ENCODE peak calls at places on chromosome 12, in six cellular contexts. One of them, this sample, is unnamed. For H3K9me3, the result is how much of the 10 kb centered on the place peaks cover.

GRCh38 chr12:46458500-46459106 is 86.0 kb upstream of the SLC38A2 start:
- DNase-seq in upper lobe of right lung: no peak
- DNase-seq in PC-3: no peak
- DNase-seq in Peyer's patch: no peak
- DNase-seq in thyroid gland: no peak
- DNase-seq in mesenchymal stem cell: no peak
- DNase-seq in this sample: no peak

GRCh38 chr12:132437252-132438138 is 52.5 kb upstream of the FBRSL1 start:
- DNase-seq in upper lobe of right lung: no peak
- DNase-seq in PC-3: no peak
- DNase-seq in Peyer's patch: no peak
- DNase-seq in thyroid gland: no peak
- DNase-seq in mesenchymal stem cell: no peak
- DNase-seq in this sample: no peak

GRCh38 chr12:104957388-104958008 is 592 bp downstream of the SLC41A2 start:
- DNase-seq in upper lobe of right lung: no peak
- DNase-seq in PC-3: peak
- DNase-seq in Peyer's patch: peak
- DNase-seq in thyroid gland: no peak
- DNase-seq in mesenchymal stem cell: peak
- DNase-seq in this sample: peak

GRCh38 chr12:119423285-119423684 is 88.8 kb downstream of the CCDC60 start:
- DNase-seq in upper lobe of right lung: no peak
- DNase-seq in PC-3: no peak
- DNase-seq in Peyer's patch: no peak
- DNase-seq in thyroid gland: no peak
- DNase-seq in mesenchymal stem cell: no peak
- DNase-seq in this sample: no peak

GRCh38 chr12:113259499-113259953 is 38.3 kb downstream of the TPCN1 start:
- DNase-seq in upper lobe of right lung: no peak
- DNase-seq in PC-3: no peak
- DNase-seq in Peyer's patch: peak
- DNase-seq in thyroid gland: peak
- DNase-seq in mesenchymal stem cell: peak
- DNase-seq in this sample: peak

GRCh38 chr12:92541024-92541423 is 161.8 kb upstream of the PLEKHG7 start:
- DNase-seq in upper lobe of right lung: no peak
- DNase-seq in PC-3: no peak
- DNase-seq in Peyer's patch: peak
- DNase-seq in thyroid gland: no peak
- DNase-seq in mesenchymal stem cell: no peak
- DNase-seq in this sample: no peak

GRCh38 chr12:16605666-16606116 is 271 bp downstream of the LMO3 start:
- DNase-seq in upper lobe of right lung: peak
- DNase-seq in PC-3: peak
- DNase-seq in Peyer's patch: no peak
- DNase-seq in thyroid gland: peak
- DNase-seq in mesenchymal stem cell: peak
- DNase-seq in this sample: peak

GRCh38 chr12:94704452-94704871 is 54.1 kb upstream of the TMCC3 start:
- DNase-seq in upper lobe of right lung: no peak
- DNase-seq in PC-3: peak
- DNase-seq in Peyer's patch: no peak
- DNase-seq in thyroid gland: peak
- DNase-seq in mesenchymal stem cell: peak
- DNase-seq in this sample: peak

GRCh38 chr12:76158518-76159321 is 74.2 kb upstream of the NAP1L1 start:
- DNase-seq in upper lobe of right lung: no peak
- DNase-seq in PC-3: peak
- DNase-seq in Peyer's patch: peak
- DNase-seq in thyroid gland: no peak
- DNase-seq in mesenchymal stem cell: peak
- DNase-seq in this sample: peak

GRCh38 chr12:52139579-52140062 is 52.2 kb downstream of the KRT80 start:
- DNase-seq in upper lobe of right lung: no peak
- DNase-seq in PC-3: peak
- DNase-seq in Peyer's patch: no peak
- DNase-seq in thyroid gland: peak
- DNase-seq in mesenchymal stem cell: no peak
- DNase-seq in this sample: no peak

GRCh38 chr12:27480031-27480430 is 33.5 kb downstream of the SMCO2 start:
- DNase-seq in upper lobe of right lung: no peak
- DNase-seq in PC-3: no peak
- DNase-seq in Peyer's patch: no peak
- DNase-seq in thyroid gland: no peak
- DNase-seq in mesenchymal stem cell: no peak
- DNase-seq in this sample: no peak

GRCh38 chr12:80632835-80633234 is 74.6 kb upstream of the MYF6 start:
- DNase-seq in upper lobe of right lung: no peak
- DNase-seq in PC-3: peak
- DNase-seq in Peyer's patch: no peak
- DNase-seq in thyroid gland: peak
- DNase-seq in mesenchymal stem cell: no peak
- DNase-seq in this sample: peak

GRCh38 chr12:80624986-80625530 is 82.4 kb upstream of the MYF6 start:
- DNase-seq in upper lobe of right lung: no peak
- DNase-seq in PC-3: no peak
- DNase-seq in Peyer's patch: no peak
- DNase-seq in thyroid gland: no peak
- DNase-seq in mesenchymal stem cell: no peak
- DNase-seq in this sample: no peak

GRCh38 chr12:80625901-80626300 is 81.5 kb upstream of the MYF6 start:
- DNase-seq in upper lobe of right lung: no peak
- DNase-seq in PC-3: no peak
- DNase-seq in Peyer's patch: no peak
- DNase-seq in thyroid gland: no peak
- DNase-seq in mesenchymal stem cell: no peak
- DNase-seq in this sample: no peak

GRCh38 chr12:80622271-80622670 is 85.2 kb upstream of the MYF6 start:
- DNase-seq in upper lobe of right lung: no peak
- DNase-seq in PC-3: peak
- DNase-seq in Peyer's patch: no peak
- DNase-seq in thyroid gland: no peak
- DNase-seq in mesenchymal stem cell: no peak
- DNase-seq in this sample: peak

DNA sequence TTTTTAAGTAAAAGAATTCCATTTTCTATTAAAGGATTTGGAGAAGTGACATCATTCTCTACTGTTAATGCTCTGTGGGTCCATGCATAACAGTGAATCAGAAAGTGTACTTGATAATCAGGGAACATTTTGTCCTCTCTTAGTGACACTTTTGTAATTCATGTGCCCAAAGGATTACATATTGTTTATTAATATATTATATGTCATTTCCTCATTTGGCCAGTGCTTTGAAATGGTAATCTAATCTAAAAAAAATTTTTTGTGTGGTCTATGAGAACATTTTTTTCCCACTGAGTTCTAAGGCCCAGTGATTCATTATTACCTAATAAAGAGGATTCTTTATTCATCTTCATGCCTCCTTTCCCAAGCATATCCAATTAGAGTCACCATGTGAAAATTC is 79.7 kb upstream of the MYF6 start:
- DNase-seq in upper lobe of right lung: no peak
- DNase-seq in PC-3: peak
- DNase-seq in Peyer's patch: no peak
- DNase-seq in thyroid gland: no peak
- DNase-seq in mesenchymal stem cell: peak
- DNase-seq in this sample: no peak
- H3K9me3 ChIP-seq in upper lobe of right lung: under half
- H3K9me3 ChIP-seq in PC-3: under half
- H3K9me3 ChIP-seq in Peyer's patch: under half
- H3K9me3 ChIP-seq in thyroid gland: under half
- H3K9me3 ChIP-seq in mesenchymal stem cell: under half
- H3K9me3 ChIP-seq in this sample: under half

GRCh38 chr12:120469450-120470149 is at the start of gene SRSF9:
- DNase-seq in upper lobe of right lung: peak
- DNase-seq in PC-3: peak
- DNase-seq in Peyer's patch: peak
- DNase-seq in thyroid gland: peak
- DNase-seq in mesenchymal stem cell: peak
- DNase-seq in this sample: peak
- H3K4me3 ChIP-seq in upper lobe of right lung: peak
- H3K4me3 ChIP-seq in PC-3: peak
- H3K4me3 ChIP-seq in Peyer's patch: peak
- H3K4me3 ChIP-seq in thyroid gland: peak
- H3K4me3 ChIP-seq in mesenchymal stem cell: peak
- H3K4me3 ChIP-seq in this sample: peak

GRCh38 chr12:88703790-88704189 is 123.5 kb upstream of the KITLG start:
- DNase-seq in upper lobe of right lung: no peak
- DNase-seq in PC-3: peak
- DNase-seq in Peyer's patch: no peak
- DNase-seq in thyroid gland: no peak
- DNase-seq in mesenchymal stem cell: peak
- DNase-seq in this sample: no peak

GRCh38 chr12:88707800-88708199 is 127.5 kb upstream of the KITLG start:
- DNase-seq in upper lobe of right lung: no peak
- DNase-seq in PC-3: no peak
- DNase-seq in Peyer's patch: no peak
- DNase-seq in thyroid gland: no peak
- DNase-seq in mesenchymal stem cell: no peak
- DNase-seq in this sample: no peak

DNA sequence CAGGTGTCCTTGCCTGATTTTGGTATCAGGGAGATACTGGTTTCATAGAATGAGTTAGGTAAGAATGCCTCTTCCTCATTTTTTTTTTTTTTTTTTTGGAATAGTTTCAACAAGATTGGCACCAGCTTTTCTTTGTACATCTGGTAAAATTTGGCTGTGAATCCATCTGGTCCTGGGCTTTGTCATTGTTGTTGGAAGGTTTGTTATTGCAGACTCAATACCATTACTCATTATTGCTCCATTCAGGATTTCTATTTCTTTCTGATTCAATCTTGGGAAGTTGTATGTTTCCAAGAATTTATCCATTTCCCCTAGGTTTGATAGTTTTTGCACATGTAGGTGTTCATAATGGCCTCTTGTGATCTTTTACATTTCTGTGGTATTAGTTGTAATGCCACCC is 126.0 kb upstream of the KITLG start:
- DNase-seq in upper lobe of right lung: no peak
- DNase-seq in PC-3: no peak
- DNase-seq in Peyer's patch: no peak
- DNase-seq in thyroid gland: no peak
- DNase-seq in mesenchymal stem cell: no peak
- DNase-seq in this sample: peak
- H3K9me3 ChIP-seq in upper lobe of right lung: under half
- H3K9me3 ChIP-seq in PC-3: under half
- H3K9me3 ChIP-seq in Peyer's patch: under half
- H3K9me3 ChIP-seq in thyroid gland: under half
- H3K9me3 ChIP-seq in mesenchymal stem cell: under half
- H3K9me3 ChIP-seq in this sample: under half

GRCh38 chr12:50927766-50928224 is 24.5 kb upstream of the HIGD1C start:
- DNase-seq in upper lobe of right lung: no peak
- DNase-seq in PC-3: no peak
- DNase-seq in Peyer's patch: peak
- DNase-seq in thyroid gland: peak
- DNase-seq in mesenchymal stem cell: no peak
- DNase-seq in this sample: no peak

GRCh38 chr12:50929831-50930230 is 22.5 kb upstream of the HIGD1C start:
- DNase-seq in upper lobe of right lung: no peak
- DNase-seq in PC-3: no peak
- DNase-seq in Peyer's patch: no peak
- DNase-seq in thyroid gland: no peak
- DNase-seq in mesenchymal stem cell: no peak
- DNase-seq in this sample: no peak

GRCh38 chr12:50926415-50926814 is 25.9 kb upstream of the HIGD1C start:
- DNase-seq in upper lobe of right lung: no peak
- DNase-seq in PC-3: no peak
- DNase-seq in Peyer's patch: no peak
- DNase-seq in thyroid gland: no peak
- DNase-seq in mesenchymal stem cell: no peak
- DNase-seq in this sample: no peak

GRCh38 chr12:50927356-50927755 is 25.0 kb upstream of the HIGD1C start:
- DNase-seq in upper lobe of right lung: no peak
- DNase-seq in PC-3: no peak
- DNase-seq in Peyer's patch: no peak
- DNase-seq in thyroid gland: no peak
- DNase-seq in mesenchymal stem cell: no peak
- DNase-seq in this sample: no peak

GRCh38 chr12:50928392-50928791 is 24.0 kb upstream of the HIGD1C start:
- DNase-seq in upper lobe of right lung: no peak
- DNase-seq in PC-3: no peak
- DNase-seq in Peyer's patch: no peak
- DNase-seq in thyroid gland: peak
- DNase-seq in mesenchymal stem cell: no peak
- DNase-seq in this sample: no peak
- H3K4me3 ChIP-seq in upper lobe of right lung: peak
- H3K4me3 ChIP-seq in PC-3: no peak
- H3K4me3 ChIP-seq in Peyer's patch: peak
- H3K4me3 ChIP-seq in thyroid gland: peak
- H3K4me3 ChIP-seq in mesenchymal stem cell: peak
- H3K4me3 ChIP-seq in this sample: no peak

GRCh38 chr12:72974954-72975555 is 702.9 kb downstream of the TRHDE start:
- DNase-seq in upper lobe of right lung: no peak
- DNase-seq in PC-3: no peak
- DNase-seq in Peyer's patch: no peak
- DNase-seq in thyroid gland: no peak
- DNase-seq in mesenchymal stem cell: no peak
- DNase-seq in this sample: no peak

GRCh38 chr12:72982351-72982750 is 710.2 kb downstream of the TRHDE start:
- DNase-seq in upper lobe of right lung: no peak
- DNase-seq in PC-3: peak
- DNase-seq in Peyer's patch: no peak
- DNase-seq in thyroid gland: no peak
- DNase-seq in mesenchymal stem cell: no peak
- DNase-seq in this sample: no peak

DNA sequence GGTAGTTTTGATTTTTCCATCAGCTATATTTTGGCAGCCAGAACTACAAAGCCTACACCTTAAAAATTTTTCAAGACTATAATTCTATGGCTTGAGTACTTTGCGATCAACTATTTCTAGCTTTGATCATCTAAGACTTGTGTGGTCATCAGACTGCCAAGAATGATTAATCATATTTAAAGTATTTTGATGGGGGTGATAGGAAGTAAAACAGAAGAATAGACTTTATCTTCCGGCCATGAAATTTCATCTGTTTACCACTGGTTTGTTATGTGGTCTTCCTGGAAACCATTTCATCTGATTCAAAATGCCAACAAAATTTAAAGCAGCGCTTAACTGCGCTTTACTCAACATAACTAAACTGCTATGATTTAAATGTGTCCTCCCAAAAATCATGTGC is 706.8 kb downstream of the TRHDE start:
- DNase-seq in upper lobe of right lung: no peak
- DNase-seq in PC-3: peak
- DNase-seq in Peyer's patch: no peak
- DNase-seq in thyroid gland: no peak
- DNase-seq in mesenchymal stem cell: no peak
- DNase-seq in this sample: no peak
- H3K9me3 ChIP-seq in upper lobe of right lung: under half
- H3K9me3 ChIP-seq in PC-3: under half
- H3K9me3 ChIP-seq in Peyer's patch: under half
- H3K9me3 ChIP-seq in thyroid gland: under half
- H3K9me3 ChIP-seq in mesenchymal stem cell: under half
- H3K9me3 ChIP-seq in this sample: under half

This sample was measured in MG63.